ENCODE peak calls at places on chromosomes 2 and 18, in eight cellular contexts. U, N, G, O, L, I, V and Y are unnamed samples.

GRCh38 chr2:26892916-26893524 is 45.1 kb downstream of the DPYSL5 start:
- DNase-seq in U (no peak), N (no peak), G (no peak), O (no peak), L (no peak), I (no peak), V (no peak), Y (no peak)

GRCh38 chr2:3176869-3177255 is 200.8 kb downstream of the EIPR1 start:
- DNase-seq in U (no peak), N (no peak), G (no peak), O (no peak), L (no peak), I (no peak), V (no peak), Y (no peak)

GRCh38 chr2:159895258-159896209 is 97.5 kb upstream of the CD302 start:
- DNase-seq in U (no peak), N (no peak), G (no peak), O (no peak), L (peak; percentile 21), I (no peak), V (no peak), Y (no peak)

GRCh38 chr2:151325696-151326095 is 31.7 kb upstream of the TNFAIP6 start:
- DNase-seq in U (no peak), N (no peak), G (no peak), O (no peak), L (no peak), I (no peak), V (no peak), Y (no peak)

GRCh38 chr18:23924813-23925212 is 89.7 kb upstream of the TTC39C start:
- DNase-seq in U (no peak), N (peak; percentile 57), G (no peak), O (no peak), L (peak; percentile 82), I (no peak), V (no peak), Y (no peak)

GRCh38 chr2:47595690-47596089 is 187.3 kb upstream of the MSH6 start:
- DNase-seq in U (no peak), N (no peak), G (no peak), O (no peak), L (no peak), I (no peak), V (no peak), Y (no peak)

GRCh38 chr18:63534615-63535014 is 7.6 kb upstream of the SERPINB12 start:
- DNase-seq in U (no peak), N (no peak), G (no peak), O (no peak), L (no peak), I (no peak), V (no peak), Y (peak; percentile 6)

GRCh38 chr2:179525340-179525739 is 260.7 kb upstream of the SESTD1 start:
- DNase-seq in U (no peak), N (no peak), G (no peak), O (no peak), L (no peak), I (no peak), V (no peak), Y (no peak)

GRCh38 chr2:207768891-207769596 is 662 bp downstream of the FZD5 start:
- DNase-seq in U (peak; percentile 42), N (peak; percentile 61), G (peak; percentile 21), O (no peak), L (peak; percentile 51), I (peak; percentile 23), V (peak; percentile 64), Y (peak; percentile 60)

GRCh38 chr2:240413813-240414429 is 21.5 kb upstream of the GPC1 start:
- DNase-seq in U (no peak), N (peak; percentile 30), G (no peak), O (no peak), L (no peak), I (no peak), V (no peak), Y (no peak)

GRCh38 chr2:165070089-165070488 is 114.8 kb upstream of the SLC38A11 start:
- DNase-seq in U (no peak), N (no peak), G (no peak), O (no peak), L (peak; percentile 9), I (no peak), V (no peak), Y (no peak)

GRCh38 chr2:1297376-1298159 is 115.7 kb upstream of the TPO start:
- DNase-seq in U (no peak), N (no peak), G (no peak), O (no peak), L (no peak), I (no peak), V (no peak), Y (no peak)

GRCh38 chr2:146952691-146953090 is 892.1 kb upstream of the ACVR2A start:
- DNase-seq in U (no peak), N (no peak), G (no peak), O (no peak), L (no peak), I (no peak), V (no peak), Y (no peak)

GRCh38 chr2:15334650-15335326 is 226.3 kb downstream of the NBAS start:
- DNase-seq in U (no peak), N (no peak), G (no peak), O (no peak), L (peak; percentile 41), I (no peak), V (no peak), Y (peak; percentile 68)

GRCh38 chr2:239903803-239904202 is 121.3 kb downstream of the NDUFA10 start:
- DNase-seq in U (no peak), N (peak; percentile 14), G (no peak), O (no peak), L (no peak), I (no peak), V (no peak), Y (no peak)

GRCh38 chr18:5962362-5962761 is 67.0 kb upstream of the TMEM200C start:
- DNase-seq in U (no peak), N (no peak), G (no peak), O (no peak), L (no peak), I (no peak), V (no peak), Y (no peak)

GRCh38 chr2:85259101-85259590 is 68.6 kb downstream of the TGOLN2 start:
- DNase-seq in U (no peak), N (no peak), G (no peak), O (peak; percentile 75), L (peak; percentile 56), I (no peak), V (no peak), Y (peak; percentile 39)

GRCh38 chr2:64668542-64668941 is 14.8 kb upstream of the SERTAD2 start:
- DNase-seq in U (no peak), N (no peak), G (no peak), O (no peak), L (no peak), I (no peak), V (peak; percentile 48), Y (no peak)

GRCh38 chr2:117470311-117471095 is 344.0 kb upstream of the DDX18 start:
- DNase-seq in U (peak; percentile 44), N (no peak), G (no peak), O (peak; percentile 4), L (peak; percentile 32), I (peak; percentile 41), V (peak; percentile 92), Y (no peak)
- H3K27ac ChIP-seq in U (no peak overlapping the region), N (no peak overlapping the region), G (no peak overlapping the region), O (no peak overlapping the region), L (no peak overlapping the region), I (no peak overlapping the region), V (no peak overlapping the region), Y (no peak overlapping the region)

DNA sequence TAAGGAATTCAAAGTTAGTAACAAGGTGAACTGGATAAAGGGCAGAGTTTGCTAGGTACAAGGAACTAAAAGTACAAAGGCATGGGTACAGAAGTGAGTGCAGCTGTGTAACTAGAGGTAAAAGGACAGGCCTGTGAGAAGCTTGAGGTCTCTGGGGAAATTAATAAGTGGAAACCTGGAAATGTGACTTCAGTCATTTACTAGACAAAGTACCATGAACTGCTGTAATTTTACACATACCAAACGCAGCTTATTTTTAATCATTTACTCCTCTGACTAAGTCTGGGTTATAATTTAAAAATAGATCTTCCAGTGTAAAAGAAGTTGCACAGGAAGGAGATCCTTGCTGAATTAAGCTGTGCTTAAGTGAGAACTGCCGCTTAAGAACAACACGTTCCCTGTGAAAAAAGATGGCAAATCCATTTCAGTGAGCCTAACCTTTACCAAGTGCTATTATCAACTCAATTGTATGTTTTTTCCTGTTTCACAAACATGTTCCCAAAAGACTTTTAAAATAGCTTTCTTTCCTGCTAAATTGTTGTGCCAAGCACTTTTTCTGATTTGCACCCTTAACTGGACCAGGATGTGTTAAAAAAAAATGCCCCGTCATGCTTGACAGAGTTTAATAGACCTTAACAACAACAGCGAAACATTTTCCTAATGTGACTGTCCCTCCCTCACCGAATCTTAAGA is 44.3 kb downstream of the CALCRL start:
- DNase-seq in U (no peak), N (no peak), G (peak; percentile 17), O (no peak), L (peak; percentile 37), I (no peak), V (no peak), Y (no peak)
- H3K27ac ChIP-seq in U (no peak overlapping the region), N (no peak overlapping the region), G (peak overlapping the region; percentile 37), O (no peak overlapping the region), L (no peak overlapping the region), I (no peak overlapping the region), V (no peak overlapping the region), Y (no peak overlapping the region)

DNA sequence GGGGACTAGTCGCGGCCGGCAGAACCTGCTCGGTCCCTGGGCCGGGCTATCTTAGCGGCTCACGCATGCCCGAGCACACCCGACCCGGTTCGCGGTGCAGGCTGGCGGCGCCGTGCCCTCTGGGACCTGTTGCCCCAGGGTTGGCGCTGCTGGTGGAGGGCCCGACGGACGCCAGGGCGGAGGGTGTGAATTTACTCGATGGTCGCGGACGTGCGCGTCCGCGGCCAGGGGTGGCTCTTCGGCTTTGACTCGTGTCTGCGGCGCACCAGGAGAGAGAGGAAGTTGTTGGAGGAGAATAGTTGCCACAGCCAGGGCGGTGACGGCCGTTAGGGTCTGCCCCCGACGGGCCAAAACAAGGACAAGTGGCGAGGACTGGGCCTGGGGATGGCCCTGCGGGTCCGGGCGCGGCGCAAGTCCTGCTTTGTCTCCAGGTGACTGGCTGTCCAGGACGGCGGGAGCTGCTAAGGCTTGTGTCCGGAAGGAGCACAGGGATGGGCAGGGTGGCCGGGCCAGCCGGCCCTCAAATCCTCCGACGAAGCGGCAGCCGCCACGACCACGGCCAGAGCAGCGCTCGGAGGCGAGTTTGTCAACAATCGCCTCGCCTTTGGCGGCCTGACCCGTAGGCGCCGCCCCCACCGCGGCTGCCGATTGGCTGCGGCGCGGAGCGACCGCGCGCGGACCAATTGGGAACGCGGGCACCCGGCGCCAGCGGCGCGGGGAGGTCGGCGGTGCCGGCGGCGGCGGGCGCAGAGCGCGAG is 1.3 kb downstream of the BCL2L11 start:
- DNase-seq in U (peak; percentile 92), N (peak; percentile 92), G (peak; percentile 79), O (peak; percentile 93), L (peak; percentile 95), I (peak; percentile 91), V (peak; percentile 95), Y (peak; percentile 89)
- H3K27ac ChIP-seq in U (peak overlapping the region; percentile 99), N (no peak overlapping the region), G (peak overlapping the region; percentile 63), O (peak overlapping the region; percentile 77), L (no peak overlapping the region), I (peak overlapping the region; percentile 85), V (peak overlapping the region; percentile 89), Y (peak overlapping the region; percentile 80)

DNA sequence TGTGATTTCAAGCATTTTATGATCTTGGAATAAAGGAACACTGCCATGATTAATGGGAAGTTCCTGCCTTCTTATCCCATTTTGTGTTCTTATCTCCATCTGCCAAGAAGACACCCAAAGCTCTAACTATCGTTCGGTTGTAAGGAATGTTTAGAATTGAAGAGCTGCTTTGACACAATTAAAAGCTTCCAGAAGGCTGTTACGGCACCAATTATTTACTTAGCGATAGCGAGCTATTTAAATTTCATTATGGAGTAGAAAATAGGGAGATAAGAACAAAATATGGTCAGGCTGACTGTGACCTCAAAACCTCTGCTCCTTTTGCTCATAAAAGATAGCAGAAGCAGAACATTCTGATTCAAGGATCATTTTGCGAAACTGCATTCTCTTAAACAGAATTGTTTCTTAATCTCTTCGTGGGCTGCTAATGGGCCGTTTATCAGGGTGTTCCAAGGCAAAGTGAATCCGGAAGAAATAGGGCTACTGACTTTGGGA is 101.6 kb downstream of the SLC4A3 start:
- DNase-seq in U (peak; percentile 4), N (no peak), G (peak; percentile 26), O (no peak), L (no peak), I (no peak), V (no peak), Y (no peak)
- H3K27ac ChIP-seq in U (peak overlapping the region; percentile 75), N (no peak overlapping the region), G (peak overlapping the region; percentile 52), O (no peak overlapping the region), L (no peak overlapping the region), I (no peak overlapping the region), V (no peak overlapping the region), Y (no peak overlapping the region)